ENCODE peak calls at places on chromosomes 7 and 10, in ten cellular contexts. J is NCI-H774, Q is T-helper 1 cell, B is left ventricle myocardium superior, E is AG08396, T is skeletal muscle cell, N is AG09309, X is adrenal gland, R is uterus, C is AG04449. Y is an unnamed sample.

GRCh38 chr10:24645784-24646183 is 77.9 kb downstream of the ARHGAP21 start:
- DNase-seq in J (no peak), Q (peak; percentile 38), B (no peak), E (no peak), T (no peak), N (no peak), X (no peak), R (no peak), C (no peak), Y (no peak)

GRCh38 chr7:95508780-95509179 is 23.0 kb downstream of the ASB4 start:
- DNase-seq in J (no peak), Q (peak; percentile 15), B (no peak), E (no peak), T (no peak), N (no peak), X (no peak), R (no peak), C (no peak), Y (no peak)

GRCh38 chr10:48604408-48605263 is at the start of gene ARHGAP22:
- DNase-seq in J (peak; percentile 15), Q (no peak), B (peak; percentile 78), E (peak; percentile 92), T (no peak), N (no peak), X (peak; percentile 29), R (no peak), C (no peak), Y (no peak)

GRCh38 chr7:100649826-100650565 is 6.3 kb downstream of the ACTL6B start:
- DNase-seq in J (no peak), Q (no peak), B (no peak), E (no peak), T (no peak), N (no peak), X (no peak), R (no peak), C (no peak), Y (no peak)

GRCh38 chr7:98107313-98107691 is 640 bp downstream of the LMTK2 start:
- DNase-seq in J (no peak), Q (peak; percentile 8), B (peak; percentile 35), E (no peak), T (no peak), N (no peak), X (peak; percentile 26), R (no peak), C (no peak), Y (no peak)

GRCh38 chr7:73706122-73707044 is 13.1 kb downstream of the STX1A start:
- DNase-seq in J (no peak), Q (peak; percentile 27), B (no peak), E (no peak), T (no peak), N (no peak), X (peak; percentile 55), R (no peak), C (no peak), Y (no peak)

GRCh38 chr7:42945821-42946615 is 13.8 kb downstream of the MRPL32 start:
- DNase-seq in J (no peak), Q (peak; percentile 61), B (no peak), E (peak; percentile 25), T (no peak), N (no peak), X (no peak), R (no peak), C (no peak), Y (no peak)

GRCh38 chr10:5321273-5321672 is 43.5 kb upstream of the UCN3 start:
- DNase-seq in J (no peak), Q (peak; percentile 13), B (no peak), E (no peak), T (no peak), N (no peak), X (no peak), R (no peak), C (no peak), Y (no peak)

GRCh38 chr10:289581-289980 is 154.3 kb downstream of the ZMYND11 start:
- DNase-seq in J (no peak), Q (no peak), B (no peak), E (no peak), T (no peak), N (no peak), X (no peak), R (no peak), C (no peak), Y (no peak)

GRCh38 chr10:14263041-14263440 is 67.7 kb downstream of the FRMD4A start:
- DNase-seq in J (no peak), Q (no peak), B (no peak), E (no peak), T (no peak), N (no peak), X (no peak), R (no peak), C (no peak), Y (no peak)

GRCh38 chr7:85682819-85683218 is 496.0 kb upstream of the SEMA3D start:
- DNase-seq in J (no peak), Q (no peak), B (no peak), E (no peak), T (peak; percentile 8), N (no peak), X (no peak), R (no peak), C (no peak), Y (no peak)

GRCh38 chr7:94741179-94741578 is 85.2 kb upstream of the SGCE start:
- DNase-seq in J (no peak), Q (peak; percentile 1), B (no peak), E (no peak), T (no peak), N (no peak), X (no peak), R (no peak), C (no peak), Y (no peak)

GRCh38 chr10:132417957-132418441 is 21.0 kb downstream of the PWWP2B start:
- DNase-seq in J (no peak), Q (no peak), B (no peak), E (no peak), T (no peak), N (no peak), X (no peak), R (no peak), C (no peak), Y (no peak)

GRCh38 chr10:129744896-129745750 is 219.0 kb downstream of the EBF3 start:
- DNase-seq in J (no peak), Q (no peak), B (no peak), E (no peak), T (no peak), N (no peak), X (no peak), R (no peak), C (no peak), Y (no peak)

GRCh38 chr7:37018954-37019353 is 294.7 kb upstream of the AOAH start:
- DNase-seq in J (no peak), Q (no peak), B (no peak), E (no peak), T (no peak), N (no peak), X (no peak), R (no peak), C (no peak), Y (no peak)

GRCh38 chr10:8043569-8044306 is 10.8 kb upstream of the GATA3 start:
- DNase-seq in J (no peak), Q (peak; percentile 49), B (no peak), E (peak; percentile 12), T (no peak), N (no peak), X (no peak), R (no peak), C (no peak), Y (peak; percentile 51)

GRCh38 chr10:49512121-49512809 is 26.7 kb downstream of the ERCC6 start:
- DNase-seq in J (no peak), Q (peak; percentile 23), B (no peak), E (peak; percentile 21), T (peak; percentile 11), N (no peak), X (no peak), R (no peak), C (no peak), Y (no peak)

GRCh38 chr7:20777377-20778062 is 9.2 kb downstream of the SP8 start:
- DNase-seq in J (peak; percentile 40), Q (no peak), B (no peak), E (no peak), T (no peak), N (no peak), X (no peak), R (no peak), C (no peak), Y (no peak)

GRCh38 chr7:124652237-124652636 is 113.4 kb downstream of the GPR37 start:
- DNase-seq in J (no peak), Q (no peak), B (no peak), E (peak; percentile 23), T (no peak), N (no peak), X (no peak), R (no peak), C (no peak), Y (no peak)

GRCh38 chr7:135690566-135690965 is 28.3 kb downstream of the STMP1 start:
- DNase-seq in J (no peak), Q (no peak), B (no peak), E (peak; percentile 42), T (peak; percentile 49), N (no peak), X (no peak), R (no peak), C (no peak), Y (no peak)

GRCh38 chr10:96267234-96267705 is 4.1 kb downstream of the BLNK start:
- DNase-seq in J (no peak), Q (no peak), B (no peak), E (no peak), T (no peak), N (no peak), X (no peak), R (no peak), C (no peak), Y (no peak)

GRCh38 chr10:3242251-3242650 is 69.7 kb upstream of the PITRM1 start:
- DNase-seq in J (no peak), Q (no peak), B (no peak), E (no peak), T (no peak), N (no peak), X (no peak), R (no peak), C (no peak), Y (no peak)

GRCh38 chr10:12605580-12606405 is 256.4 kb downstream of the CAMK1D start:
- DNase-seq in J (peak; percentile 75), Q (peak; percentile 83), B (peak; percentile 68), E (peak; percentile 62), T (no peak), N (no peak), X (peak; percentile 93), R (peak; percentile 32), C (no peak), Y (peak; percentile 54)

GRCh38 chr10:94429049-94429707 is 26.8 kb downstream of the TBC1D12 start:
- DNase-seq in J (no peak), Q (no peak), B (no peak), E (no peak), T (peak; percentile 9), N (peak; percentile 38), X (no peak), R (no peak), C (peak; percentile 80), Y (no peak)

GRCh38 chr10:103265712-103266329 is 11.1 kb upstream of the INA start:
- DNase-seq in J (no peak), Q (peak; percentile 10), B (peak; percentile 45), E (peak; percentile 64), T (peak; percentile 41), N (no peak), X (peak; percentile 81), R (peak; percentile 41), C (no peak), Y (peak; percentile 24)

GRCh38 chr7:142774826-142775225 is 4.1 kb downstream of the PRSS2 start:
- DNase-seq in J (no peak), Q (no peak), B (no peak), E (no peak), T (no peak), N (no peak), X (no peak), R (no peak), C (no peak), Y (no peak)

GRCh38 chr7:25167262-25167843 is 42.3 kb upstream of the CYCS start:
- DNase-seq in J (no peak), Q (no peak), B (no peak), E (no peak), T (no peak), N (no peak), X (no peak), R (no peak), C (no peak), Y (no peak)

GRCh38 chr10:6781133-6781770 is 201.2 kb upstream of the PRKCQ start:
- DNase-seq in J (no peak), Q (no peak), B (no peak), E (no peak), T (no peak), N (no peak), X (no peak), R (no peak), C (no peak), Y (no peak)